ENCODE peak calls at places on chromosomes 11 and 22, in seven cellular contexts. K, D, Q, M, J, Y and E are unnamed samples.

GRCh38 chr11:121249039-121249663 is 43.4 kb upstream of the SC5D start:
- DNase-seq in K (no peak), D (peak), Q (peak), M (no peak), J (no peak), Y (no peak), E (no peak)

GRCh38 chr11:116731097-116731761 is 41.6 kb downstream of the BUD13 start:
- DNase-seq in K (no peak), D (no peak), Q (no peak), M (peak), J (no peak), Y (peak), E (no peak)

GRCh38 chr11:64947202-64947814 is 11.6 kb upstream of the GPHA2 start:
- DNase-seq in K (no peak), D (no peak), Q (no peak), M (no peak), J (no peak), Y (no peak), E (no peak)

GRCh38 chr22:23183107-23183698 is 2.9 kb downstream of the BCR start:
- DNase-seq in K (no peak), D (no peak), Q (peak), M (no peak), J (peak), Y (no peak), E (peak)

GRCh38 chr11:62392944-62393628 is 25.7 kb upstream of the SCGB1A1 start:
- DNase-seq in K (no peak), D (peak), Q (peak), M (no peak), J (no peak), Y (no peak), E (no peak)

GRCh38 chr22:49449811-49450386 is 377.8 kb downstream of the BRD1 start:
- DNase-seq in K (no peak), D (no peak), Q (no peak), M (no peak), J (no peak), Y (no peak), E (no peak)

GRCh38 chr11:119863811-119864601 is 135.0 kb upstream of the NECTIN1 start:
- DNase-seq in K (no peak), D (no peak), Q (no peak), M (no peak), J (no peak), Y (no peak), E (no peak)

GRCh38 chr11:118610220-118610772 is 2.9 kb downstream of the PHLDB1 start:
- DNase-seq in K (peak), D (no peak), Q (no peak), M (peak), J (no peak), Y (no peak), E (no peak)

GRCh38 chr22:36376265-36376664 is 11.5 kb downstream of the MYH9 start:
- DNase-seq in K (no peak), D (no peak), Q (no peak), M (no peak), J (no peak), Y (no peak), E (no peak)
- H3K4me3 ChIP-seq in K (no peak), D (no peak), Q (no peak), M (no peak), J (peak), Y (peak), E (no peak)

GRCh38 chr11:73530109-73530508 is 67.8 kb downstream of the FAM168A start:
- DNase-seq in K (no peak), D (no peak), Q (no peak), M (no peak), J (no peak), Y (no peak), E (no peak)
- TF ChIP-seq CTCF in K (no peak), D (no peak), Q (peak), M (no peak), J (peak), Y (no peak), E (peak)

GRCh38 chr22:28345304-28345703 is 334.3 kb downstream of the TTC28 start:
- DNase-seq in K (no peak), D (no peak), Q (peak), M (no peak), J (no peak), Y (no peak), E (no peak)
- H3K4me3 ChIP-seq in K (no peak), D (no peak), Q (no peak), M (no peak), J (no peak), Y (no peak), E (no peak)

GRCh38 chr22:43094085-43094484 is 4.9 kb upstream of the TTLL1 start:
- DNase-seq in K (no peak), D (no peak), Q (peak), M (no peak), J (peak), Y (no peak), E (no peak)
- TF ChIP-seq CTCF in K (no peak), D (no peak), Q (peak), M (no peak), J (no peak), Y (no peak), E (no peak)

GRCh38 chr22:37803636-37804371 is 3.9 kb upstream of the GCAT start:
- DNase-seq in K (no peak), D (no peak), Q (no peak), M (peak), J (no peak), Y (no peak), E (no peak)
- H3K4me3 ChIP-seq in K (peak), D (peak), Q (no peak), M (no peak), J (no peak), Y (peak), E (no peak)

GRCh38 chr11:67428052-67429001 is at the start of gene RPS6KB2:
- DNase-seq in K (peak), D (peak), Q (peak), M (peak), J (peak), Y (peak), E (peak)
- TF ChIP-seq CTCF in K (no peak), D (no peak), Q (no peak), M (no peak), J (no peak), Y (no peak), E (no peak)